ENCODE peak calls at places on chromosomes 5 and 9, in nine cellular contexts. T, V, C, S, N, G, E, Y and F are unnamed samples.

GRCh38 chr9:10512144-10512543 is 100.7 kb downstream of the PTPRD start:
- DNase-seq in T (no peak), E (no peak), C (no peak), N (no peak), V (no peak), Y (no peak), S (no peak), G (no peak), F (no peak)

GRCh38 chr9:23551171-23551795 is 274.8 kb downstream of the ELAVL2 start:
- DNase-seq in V (no peak), G (no peak), T (peak; percentile 25), E (no peak), C (no peak), N (no peak), Y (no peak), S (no peak), F (no peak)

GRCh38 chr5:105807251-105807650 is 1863.5 kb downstream of the EFNA5 start:
- DNase-seq in N (no peak), V (peak; percentile 1), T (no peak), E (no peak), Y (no peak), S (no peak), C (no peak), G (no peak), F (no peak)

GRCh38 chr5:160727296-160727997 is 124.6 kb downstream of the ATP10B start:
- DNase-seq in G (no peak), C (no peak), V (no peak), N (no peak), S (no peak), E (no peak), Y (no peak), T (no peak), F (no peak)

GRCh38 chr9:136174779-136175744 is 29.9 kb downstream of the LHX3 start:
- DNase-seq in T (no peak), S (no peak), E (no peak), Y (no peak), C (no peak), N (no peak), G (no peak), V (no peak), F (no peak)

GRCh38 chr5:57184322-57184721 is 10.5 kb downstream of the GPBP1 start:
- DNase-seq in G (no peak), N (no peak), C (no peak), T (no peak), S (no peak), Y (no peak), E (no peak), V (no peak), F (no peak)

GRCh38 chr9:131410051-131410491 is 16.2 kb downstream of the PRRC2B start:
- DNase-seq in N (no peak), G (no peak), T (no peak), S (no peak), C (peak; percentile 55), V (peak; percentile 77), E (no peak), Y (no peak), F (no peak)

GRCh38 chr5:66889524-66889923 is 293.3 kb downstream of the MAST4 start:
- DNase-seq in C (no peak), Y (no peak), N (no peak), V (no peak), S (no peak), T (no peak), E (no peak), G (no peak), F (no peak)

GRCh38 chr5:85293139-85293785 is 908.6 kb upstream of the EDIL3 start:
- DNase-seq in G (no peak), N (no peak), Y (no peak), E (peak; percentile 34), S (no peak), T (no peak), V (peak; percentile 24), C (peak; percentile 0), F (no peak)

GRCh38 chr9:126508171-126508591 is 105.5 kb upstream of the LMX1B start:
- DNase-seq in C (no peak), Y (no peak), T (no peak), S (no peak), E (no peak), G (no peak), V (no peak), N (no peak), F (no peak)

GRCh38 chr9:126031116-126031515 is 283.9 kb downstream of the PBX3 start:
- DNase-seq in Y (no peak), T (no peak), C (no peak), V (no peak), G (no peak), E (no peak), S (no peak), N (no peak), F (no peak)

GRCh38 chr5:130198927-130199326 is 294.7 kb downstream of the CHSY3 start:
- DNase-seq in E (no peak), T (no peak), G (no peak), C (no peak), Y (no peak), V (peak; percentile 55), S (peak; percentile 7), N (no peak), F (no peak)

GRCh38 chr9:15738011-15738410 is 185.2 kb downstream of the CCDC171 start:
- DNase-seq in T (no peak), E (no peak), S (no peak), Y (no peak), V (peak; percentile 64), G (no peak), N (no peak), C (no peak), F (no peak)

GRCh38 chr5:171599957-171600612 is 180.6 kb downstream of the FGF18 start:
- DNase-seq in S (no peak), G (no peak), Y (no peak), E (no peak), C (no peak), V (no peak), N (no peak), T (no peak), F (no peak)
- TF ChIP-seq CTCF in S (no peak), G (no peak), Y (no peak), E (no peak), C (no peak), V (no peak), N (no peak), T (no peak), F (no peak)

GRCh38 chr5:2012885-2013284 is 130.2 kb upstream of the IRX4 start:
- DNase-seq in V (no peak), N (no peak), C (no peak), Y (no peak), E (no peak), S (no peak), T (no peak), G (no peak), F (no peak)

GRCh38 chr5:2015961-2016360 is 133.2 kb upstream of the IRX4 start:
- DNase-seq in T (no peak), V (no peak), Y (no peak), N (no peak), S (no peak), E (no peak), C (no peak), G (no peak), F (no peak)

GRCh38 chr5:2013301-2014057 is 130.8 kb upstream of the IRX4 start:
- DNase-seq in T (no peak), E (no peak), Y (no peak), G (no peak), N (no peak), V (no peak), C (no peak), S (no peak), F (no peak)

GRCh38 chr5:2014058-2014610 is 131.4 kb upstream of the IRX4 start:
- DNase-seq in Y (no peak), E (no peak), N (no peak), G (no peak), T (no peak), C (no peak), V (no peak), S (no peak), F (no peak)

DNA sequence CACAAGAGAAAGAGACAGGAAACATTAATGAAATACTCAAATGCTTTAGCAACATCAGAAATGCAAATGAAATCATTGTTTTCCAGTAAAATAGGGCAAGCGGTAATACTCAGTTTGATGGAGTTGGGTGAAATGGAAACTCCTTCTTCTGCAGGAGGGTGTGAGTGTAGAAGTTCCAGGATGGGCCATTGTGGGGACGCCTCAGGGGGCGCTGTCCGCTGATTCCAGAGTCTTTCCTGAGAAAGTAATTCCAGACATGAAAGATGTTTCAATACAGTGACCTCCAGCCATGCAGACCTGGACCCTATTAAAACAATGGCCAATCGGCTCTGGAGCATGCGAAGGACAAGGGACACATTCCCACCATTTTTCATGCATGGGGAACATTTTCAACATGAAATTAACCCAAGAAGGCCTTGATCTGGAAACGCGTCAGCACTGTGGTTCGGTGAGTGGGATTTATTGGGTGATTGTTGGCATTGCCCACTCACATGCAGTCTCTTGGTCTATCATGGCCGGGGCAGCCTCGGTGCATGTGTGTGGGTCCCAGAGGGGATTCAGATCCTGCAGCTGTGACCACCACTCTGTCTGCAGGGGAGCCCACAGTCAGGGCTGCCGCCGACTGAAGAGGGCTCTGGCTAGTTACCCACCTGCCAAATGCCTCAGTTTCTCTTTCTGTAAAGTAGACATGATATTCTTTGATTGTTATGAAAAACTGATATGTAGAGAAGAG is 132.6 kb upstream of the IRX4 start:
- DNase-seq in N (no peak), Y (no peak), G (no peak), V (no peak), T (no peak), C (no peak), E (no peak), S (no peak), F (no peak)
- TF ChIP-seq CTCF in N (no peak), Y (peak; percentile 45), G (peak; percentile 40), V (no peak), T (no peak), C (no peak), E (no peak), S (no peak), F (no peak)

GRCh38 chr5:95647331-95647659 is 718 bp downstream of the RFESD start:
- DNase-seq in S (no peak), V (peak; percentile 57), G (no peak), N (no peak), T (no peak), Y (no peak), C (no peak), E (no peak), F (no peak)
- TF ChIP-seq CTCF in S (no peak), V (no peak), G (no peak), N (no peak), T (no peak), Y (no peak), C (no peak), E (no peak), F (no peak)

DNA sequence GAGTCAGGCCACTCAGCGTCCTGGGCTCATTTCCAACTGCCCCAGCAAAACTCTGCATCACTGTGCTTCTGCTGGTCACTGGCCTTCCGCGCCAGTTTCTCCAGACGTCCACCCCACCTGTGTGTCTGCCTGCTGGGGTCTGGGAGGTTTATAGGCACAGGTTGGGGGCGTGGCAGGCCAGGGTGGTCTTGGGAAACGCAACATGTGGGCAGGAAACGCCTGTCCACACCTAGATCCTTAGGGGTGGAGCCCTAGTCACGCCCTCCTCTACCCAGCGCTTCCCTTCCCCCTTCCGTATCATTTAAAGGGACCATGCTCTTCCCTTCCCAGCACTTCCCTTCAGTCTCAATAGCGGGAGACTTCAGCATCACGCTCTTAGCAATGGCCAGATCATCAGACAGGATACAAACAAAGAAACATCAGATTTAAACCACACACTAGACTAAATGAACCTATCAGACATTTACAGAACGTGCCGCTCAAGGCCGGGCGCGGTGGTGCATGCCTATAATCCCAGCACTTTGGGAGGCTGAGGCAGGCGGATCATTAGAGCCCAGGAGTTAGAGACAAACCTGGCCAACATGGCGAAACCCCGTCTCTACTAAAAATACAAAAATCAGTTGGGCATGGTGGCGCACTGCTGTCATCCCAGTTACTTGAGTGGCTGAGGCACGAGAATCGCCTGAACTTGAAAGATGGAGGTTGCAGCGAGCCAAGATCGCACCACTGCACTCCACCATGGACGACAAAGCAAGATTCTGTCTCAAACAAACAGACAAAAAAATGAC is 11.8 kb upstream of the BTNL9 start:
- DNase-seq in E (peak; percentile 34), T (no peak), N (no peak), C (no peak), S (no peak), G (no peak), Y (no peak), V (no peak), F (no peak)
- TF ChIP-seq CTCF in E (no peak), T (no peak), N (no peak), C (no peak), S (no peak), G (no peak), Y (no peak), V (no peak), F (no peak)